ENCODE peak calls at places on chromosome 5, in seven cellular contexts. L is stomach, O is testis, B is IMR-90, S is right lobe of liver, P is suprapubic skin, Q is A549. Z is an unnamed sample.
A peak's percentile ranks its signal among the peaks of the same experiment; 100 is the strongest.

GRCh38 chr5:3310551-3311340 is 284.9 kb upstream of the IRX1 start:
- DNase-seq in L (no peak), O (peak; percentile 62), B (no peak), S (no peak), P (no peak), Q (no peak), Z (peak; percentile 75)

GRCh38 chr5:16712178-16712577 is 95.4 kb upstream of the RETREG1 start:
- DNase-seq in L (no peak), O (no peak), B (no peak), S (no peak), P (no peak), Q (no peak), Z (no peak)

GRCh38 chr5:23530571-23530970 is 23.2 kb downstream of the PRDM9 start:
- DNase-seq in L (no peak), O (no peak), B (no peak), S (no peak), P (no peak), Q (no peak), Z (no peak)

GRCh38 chr5:96236051-96236450 is 197.0 kb downstream of the PCSK1 start:
- DNase-seq in L (no peak), O (no peak), B (no peak), S (no peak), P (no peak), Q (no peak), Z (no peak)

GRCh38 chr5:176629853-176630680 is at the start of the genes EIF4E1B and SNCB:
- DNase-seq in L (no peak), O (peak; percentile 68), B (no peak), S (no peak), P (no peak), Q (peak; percentile 37), Z (no peak)

GRCh38 chr5:71782771-71783770 is 64.0 kb downstream of the CARTPT start:
- DNase-seq in L (peak; percentile 69), O (peak; percentile 95), B (peak; percentile 75), S (peak; percentile 51), P (peak; percentile 87), Q (peak; percentile 75), Z (peak; percentile 82)

GRCh38 chr5:1883120-1883924 is 597 bp upstream of the IRX4 start:
- DNase-seq in L (no peak), O (no peak), B (no peak), S (no peak), P (no peak), Q (peak; percentile 42), Z (no peak)

GRCh38 chr5:3080366-3080765 is 328.9 kb upstream of the IRX2 start:
- DNase-seq in L (no peak), O (no peak), B (no peak), S (no peak), P (no peak), Q (no peak), Z (no peak)

GRCh38 chr5:130279386-130279785 is 375.1 kb downstream of the CHSY3 start:
- DNase-seq in L (no peak), O (no peak), B (no peak), S (no peak), P (no peak), Q (no peak), Z (no peak)

GRCh38 chr5:73448072-73448432 is 525 bp downstream of the FOXD1 start:
- DNase-seq in L (no peak), O (no peak), B (no peak), S (no peak), P (no peak), Q (peak; percentile 46), Z (no peak)

GRCh38 chr5:126263567-126264173 is 159.5 kb upstream of the GRAMD2B start:
- DNase-seq in L (no peak), O (no peak), B (no peak), S (no peak), P (no peak), Q (no peak), Z (no peak)

GRCh38 chr5:1359031-1359645 is 14.2 kb upstream of the CLPTM1L start:
- DNase-seq in L (no peak), O (no peak), B (no peak), S (no peak), P (no peak), Q (no peak), Z (no peak)

GRCh38 chr5:121429761-121430160 is 421.9 kb upstream of the FTMT start:
- DNase-seq in L (no peak), O (no peak), B (no peak), S (no peak), P (no peak), Q (no peak), Z (no peak)

GRCh38 chr5:149549461-149550266 is 1.6 kb downstream of the CSNK1A1 start:
- DNase-seq in L (peak; percentile 44), O (peak; percentile 41), B (peak; percentile 66), S (peak; percentile 53), P (peak; percentile 73), Q (peak; percentile 55), Z (no peak)

GRCh38 chr5:149544199-149544472 is 7.1 kb downstream of the CSNK1A1 start:
- DNase-seq in L (no peak), O (no peak), B (no peak), S (no peak), P (no peak), Q (no peak), Z (no peak)

GRCh38 chr5:149545327-149545726 is 5.9 kb downstream of the CSNK1A1 start:
- DNase-seq in L (no peak), O (no peak), B (no peak), S (no peak), P (peak; percentile 59), Q (no peak), Z (no peak)

GRCh38 chr5:149550267-149550582 is 1.0 kb downstream of the CSNK1A1 start:
- DNase-seq in L (no peak), O (no peak), B (peak; percentile 71), S (no peak), P (no peak), Q (no peak), Z (no peak)

GRCh38 chr5:149546974-149547373 is 4.3 kb downstream of the CSNK1A1 start:
- DNase-seq in L (no peak), O (no peak), B (no peak), S (no peak), P (no peak), Q (no peak), Z (no peak)
- H3K4me3 ChIP-seq in L (no peak overlapping the region), O (no peak overlapping the region), B (peak overlapping the region; percentile 7), S (no peak overlapping the region), P (peak overlapping the region; percentile 78), Q (no peak overlapping the region), Z (no peak overlapping the region)

DNA sequence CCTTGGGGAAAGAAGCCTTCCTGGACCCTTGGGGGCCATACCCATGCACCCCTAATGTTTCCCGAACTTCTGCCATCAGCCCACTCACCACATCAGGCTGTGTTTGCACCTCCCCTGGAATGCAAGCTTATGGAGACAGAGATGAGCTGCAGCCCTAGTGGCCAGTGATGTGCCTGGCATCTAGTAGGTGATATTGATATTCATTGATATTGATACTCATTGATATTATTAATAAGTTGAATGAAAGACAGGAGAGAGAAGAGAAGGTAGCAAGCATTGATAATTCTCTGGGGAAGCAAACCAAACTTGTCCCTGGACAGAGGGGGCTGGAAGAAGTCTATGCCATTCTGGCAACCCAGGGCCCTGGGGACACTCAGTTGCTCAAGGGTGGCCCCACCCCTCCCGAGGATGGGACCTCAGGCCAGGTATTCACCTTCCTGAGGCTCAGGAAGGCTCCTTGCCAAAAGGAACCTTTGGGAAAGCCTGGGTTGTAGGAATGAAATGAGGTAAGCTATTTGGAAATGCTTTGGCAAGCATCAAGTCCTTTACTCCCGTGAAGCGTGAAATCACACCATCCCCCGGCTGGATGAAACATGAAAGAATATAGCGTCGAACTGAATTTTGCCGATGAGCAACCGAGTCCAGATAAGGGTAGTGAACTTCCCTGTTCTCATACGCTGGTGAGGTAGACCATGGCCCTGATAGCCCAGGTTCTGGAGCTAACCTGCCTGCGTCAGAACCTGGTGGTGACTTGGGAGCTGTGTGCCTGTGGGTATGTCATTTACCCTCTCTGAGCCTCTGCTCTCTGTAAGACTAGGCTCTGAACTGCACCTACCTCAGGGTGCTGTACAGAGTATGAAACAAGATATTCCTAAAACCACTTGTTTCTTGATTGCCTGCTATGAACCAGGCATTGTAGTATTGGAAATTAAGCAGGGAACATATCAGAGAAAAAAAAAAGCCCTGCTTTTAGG is 105.1 kb upstream of the BOD1 start:
- DNase-seq in L (no peak), O (no peak), B (no peak), S (no peak), P (no peak), Q (no peak), Z (no peak)
- TF ChIP-seq CTCF in L (no peak), O (no peak), B (no peak), S (no peak), P (no peak), Q (no peak), Z (no peak)

DNA sequence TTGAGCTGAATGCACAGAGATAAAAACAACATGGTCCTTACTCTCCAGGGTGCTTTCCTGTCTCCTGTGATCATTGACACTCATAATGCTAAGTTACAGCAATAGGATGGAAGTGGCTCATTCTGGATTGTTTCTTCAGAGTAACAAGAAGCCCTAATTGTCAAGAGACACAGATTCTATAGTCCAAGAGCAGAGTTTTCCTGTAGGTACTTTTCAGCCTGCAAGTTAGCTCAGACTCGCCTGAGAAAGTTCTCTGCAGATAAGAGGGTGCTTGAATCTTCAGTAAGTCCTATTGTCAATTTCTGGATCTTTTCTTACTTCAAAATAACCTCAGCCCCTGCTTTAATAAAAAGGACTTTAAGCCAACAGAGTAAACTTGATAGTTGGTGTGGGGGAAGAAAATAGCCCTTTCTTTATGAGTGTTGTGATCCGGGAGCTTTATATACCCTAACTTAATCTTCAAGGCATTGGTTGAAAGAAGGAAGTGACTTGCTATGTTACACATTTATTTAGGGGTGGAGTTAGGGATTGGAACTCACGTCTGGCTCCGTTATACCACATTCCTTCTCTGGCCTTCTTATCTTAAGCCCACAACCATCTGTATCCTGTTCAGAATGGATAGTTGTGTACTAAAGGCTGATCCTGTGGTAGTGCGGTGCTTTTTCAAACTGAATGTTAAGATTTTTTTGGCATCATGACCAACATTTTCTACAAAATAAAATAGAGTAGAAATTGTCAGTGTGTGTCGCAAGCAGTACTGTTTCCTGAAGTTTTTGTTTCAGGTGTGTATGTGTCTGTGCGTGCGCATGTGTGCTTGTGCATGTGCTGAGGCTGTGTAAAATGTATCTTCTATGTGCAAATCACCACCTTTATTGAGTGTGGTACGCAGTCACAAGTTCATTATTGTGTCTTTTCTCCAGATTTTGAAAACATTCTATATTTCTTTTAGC is 173.9 kb downstream of the WDR70 start:
- DNase-seq in L (no peak), O (no peak), B (peak; percentile 90), S (no peak), P (no peak), Q (no peak), Z (no peak)
- TF ChIP-seq POLR2A in L (no peak), O (no peak), B (no peak), S (no peak), P (no peak), Q (no peak), Z (no peak)

GRCh38 chr5:37842048-37842447 is 2.2 kb upstream of the GDNF start:
- DNase-seq in L (no peak), O (no peak), B (no peak), S (no peak), P (no peak), Q (no peak), Z (no peak)

GRCh38 chr5:37839441-37840035 is 303 bp downstream of the GDNF start:
- DNase-seq in L (no peak), O (peak; percentile 61), B (peak; percentile 73), S (no peak), P (no peak), Q (peak; percentile 33), Z (peak; percentile 89)

GRCh38 chr5:37841223-37841622 is 1.4 kb upstream of the GDNF start:
- DNase-seq in L (no peak), O (no peak), B (no peak), S (no peak), P (no peak), Q (no peak), Z (no peak)

GRCh38 chr5:37838933-37839341 is 904 bp downstream of the GDNF start:
- DNase-seq in L (no peak), O (no peak), B (no peak), S (no peak), P (no peak), Q (no peak), Z (no peak)

GRCh38 chr5:37840036-37840909 is at the start of gene GDNF:
- DNase-seq in L (peak; percentile 34), O (peak; percentile 38), B (peak; percentile 77), S (no peak), P (no peak), Q (peak; percentile 46), Z (no peak)
- H3K4me3 ChIP-seq in L (peak within 1 kb of the TSS; percentile 48), O (peak within 1 kb of the TSS; percentile 64), B (peak within 1 kb of the TSS; percentile 53), S (peak within 1 kb of the TSS; percentile 34), P (peak within 1 kb of the TSS; percentile 57), Q (peak within 1 kb of the TSS; percentile 58), Z (peak within 1 kb of the TSS; percentile 7)